ENCODE peak calls at places on chromosomes 3 and 15, in ten cellular contexts. H is AG10803, P is cardiac fibroblast, L is mesendoderm, D is GM12865, I is breast epithelium, K is mammary epithelial cell, Y is choroid plexus epithelial cell, R is Karpas-422, M is retinal pigment epithelial cell. Z is an unnamed sample.

GRCh38 chr3:140244893-140245292 is 309.9 kb downstream of the CLSTN2 start:
- DNase-seq in H (peak), P (no peak), L (peak), D (no peak), I (no peak), K (no peak), Y (peak), R (no peak), M (peak), Z (no peak)

GRCh38 chr3:61181874-61182273 is 69.4 kb downstream of the FHIT start:
- DNase-seq in H (peak), P (peak), L (peak), D (peak), I (no peak), K (peak), Y (peak), R (no peak), M (peak), Z (no peak)

GRCh38 chr15:83848315-83849050 is 194.6 kb downstream of the ADAMTSL3 start:
- DNase-seq in H (peak), P (peak), L (no peak), D (no peak), I (no peak), K (peak), Y (peak), R (no peak), M (no peak), Z (no peak)

GRCh38 chr3:185187391-185187790 is 34.5 kb upstream of the C3orf70 start:
- DNase-seq in H (no peak), P (no peak), L (no peak), D (no peak), I (no peak), K (no peak), Y (no peak), R (no peak), M (no peak), Z (no peak)

GRCh38 chr15:85750807-85751730 is 43.7 kb downstream of the KLHL25 start:
- DNase-seq in H (peak), P (no peak), L (peak), D (no peak), I (peak), K (no peak), Y (peak), R (no peak), M (no peak), Z (peak)

GRCh38 chr15:64911317-64912186 is at the start of gene ANKDD1A:
- DNase-seq in H (peak), P (peak), L (peak), D (peak), I (peak), K (peak), Y (peak), R (no peak), M (no peak), Z (peak)

GRCh38 chr3:190120161-190121060 is at the start of gene P3H2:
- DNase-seq in H (peak), P (peak), L (peak), D (peak), I (peak), K (peak), Y (peak), R (no peak), M (peak), Z (no peak)

GRCh38 chr3:168926426-168926825 is 737.1 kb downstream of the MECOM start:
- DNase-seq in H (no peak), P (no peak), L (no peak), D (no peak), I (no peak), K (no peak), Y (no peak), R (no peak), M (no peak), Z (no peak)

GRCh38 chr3:125054436-125055164 is 1.2 kb downstream of the HEG1 start:
- DNase-seq in H (peak), P (peak), L (no peak), D (peak), I (no peak), K (peak), Y (peak), R (peak), M (no peak), Z (no peak)

GRCh38 chr3:195236801-195237570 is 34.0 kb downstream of the XXYLT1 start:
- DNase-seq in H (no peak), P (no peak), L (no peak), D (no peak), I (no peak), K (no peak), Y (no peak), R (no peak), M (no peak), Z (peak)

GRCh38 chr3:111998661-111999641 is at the start of gene TAGLN3:
- DNase-seq in H (no peak), P (peak), L (peak), D (peak), I (no peak), K (peak), Y (peak), R (no peak), M (no peak), Z (no peak)

GRCh38 chr15:35757790-35758189 is 211.8 kb upstream of the DPH6 start:
- DNase-seq in H (no peak), P (no peak), L (no peak), D (no peak), I (no peak), K (no peak), Y (no peak), R (no peak), M (no peak), Z (no peak)

GRCh38 chr3:43161684-43162512 is 56.0 kb upstream of the POMGNT2 start:
- DNase-seq in H (peak), P (peak), L (peak), D (peak), I (no peak), K (no peak), Y (peak), R (peak), M (peak), Z (no peak)

GRCh38 chr15:65396283-65396964 is 18.6 kb upstream of the IGDCC3 start:
- DNase-seq in H (no peak), P (no peak), L (no peak), D (no peak), I (no peak), K (no peak), Y (no peak), R (no peak), M (no peak), Z (no peak)

GRCh38 chr15:38072007-38072506 is 137.6 kb downstream of the TMCO5A start:
- DNase-seq in H (no peak), P (no peak), L (no peak), D (no peak), I (peak), K (no peak), Y (no peak), R (no peak), M (no peak), Z (peak)

GRCh38 chr15:69319384-69320375 is 21.0 kb downstream of the PAQR5 start:
- DNase-seq in H (no peak), P (no peak), L (peak), D (no peak), I (no peak), K (no peak), Y (no peak), R (no peak), M (no peak), Z (no peak)

GRCh38 chr3:46546896-46547440 is 19.1 kb downstream of the LRRC2 start:
- DNase-seq in H (no peak), P (no peak), L (no peak), D (no peak), I (no peak), K (no peak), Y (no peak), R (peak), M (no peak), Z (peak)

GRCh38 chr3:124053871-124054270 is 61.9 kb upstream of the ROPN1 start:
- DNase-seq in H (no peak), P (no peak), L (no peak), D (no peak), I (no peak), K (no peak), Y (no peak), R (no peak), M (no peak), Z (no peak)

GRCh38 chr15:39625856-39626255 is 45.0 kb downstream of the THBS1 start:
- DNase-seq in H (no peak), P (no peak), L (no peak), D (peak), I (no peak), K (peak), Y (peak), R (no peak), M (peak), Z (no peak)

GRCh38 chr15:99476413-99477222 is 89.2 kb upstream of the MEF2A start:
- DNase-seq in H (peak), P (peak), L (no peak), D (peak), I (peak), K (peak), Y (peak), R (no peak), M (peak), Z (no peak)
- H3K4me3 ChIP-seq in H (peak), P (no peak), L (no peak), D (no peak), I (no peak), K (no peak), Y (peak), R (no peak), M (no peak), Z (no peak)

DNA sequence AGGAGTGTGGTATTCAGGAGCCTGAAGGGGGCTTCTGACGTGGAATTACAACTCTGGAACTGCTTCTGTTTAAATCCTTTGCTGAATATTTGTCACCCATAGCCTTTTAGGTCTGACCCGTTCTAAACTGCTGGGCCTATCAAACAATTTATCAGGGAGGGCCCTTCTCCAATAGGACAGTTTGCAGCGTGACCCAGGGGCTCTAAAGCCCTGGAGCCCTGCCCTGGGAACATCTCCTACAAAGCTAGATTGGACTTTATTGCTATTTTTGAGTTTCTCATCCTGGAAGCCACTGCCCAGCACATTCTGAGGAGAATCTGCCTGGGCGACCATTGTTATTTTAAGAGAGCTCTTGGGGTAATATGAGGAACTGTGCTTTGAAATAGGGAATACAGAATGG is 35.5 kb downstream of the KLF13 start:
- DNase-seq in H (no peak), P (no peak), L (no peak), D (no peak), I (no peak), K (no peak), Y (no peak), R (no peak), M (no peak), Z (no peak)
- H3K4me3 ChIP-seq in H (no peak), P (no peak), L (no peak), D (no peak), I (no peak), K (no peak), Y (no peak), R (peak), M (no peak), Z (no peak)

DNA sequence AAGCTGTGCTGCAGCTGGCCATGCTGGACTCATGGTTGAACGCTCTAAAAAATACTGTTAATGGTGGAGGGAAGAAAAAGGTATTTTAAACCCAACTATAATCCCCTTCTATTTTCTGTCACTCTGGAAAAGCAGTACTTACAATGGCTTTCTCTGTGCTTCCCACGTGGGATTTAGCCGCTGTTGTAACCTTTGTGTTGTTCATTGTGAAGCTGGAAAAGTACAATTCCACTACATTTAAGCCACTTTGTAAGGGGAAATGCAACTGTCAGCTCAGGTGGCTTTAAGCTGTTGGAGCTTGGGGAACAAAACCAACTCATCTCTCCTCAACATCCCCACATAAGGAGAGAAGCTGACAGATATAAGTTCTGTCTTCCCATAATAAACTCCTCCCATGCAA is 917.6 kb downstream of the IGSF11 start:
- DNase-seq in H (no peak), P (no peak), L (no peak), D (no peak), I (no peak), K (no peak), Y (no peak), R (no peak), M (no peak), Z (no peak)
- H3K4me3 ChIP-seq in H (no peak), P (no peak), L (no peak), D (no peak), I (no peak), K (no peak), Y (no peak), R (no peak), M (no peak), Z (no peak)

DNA sequence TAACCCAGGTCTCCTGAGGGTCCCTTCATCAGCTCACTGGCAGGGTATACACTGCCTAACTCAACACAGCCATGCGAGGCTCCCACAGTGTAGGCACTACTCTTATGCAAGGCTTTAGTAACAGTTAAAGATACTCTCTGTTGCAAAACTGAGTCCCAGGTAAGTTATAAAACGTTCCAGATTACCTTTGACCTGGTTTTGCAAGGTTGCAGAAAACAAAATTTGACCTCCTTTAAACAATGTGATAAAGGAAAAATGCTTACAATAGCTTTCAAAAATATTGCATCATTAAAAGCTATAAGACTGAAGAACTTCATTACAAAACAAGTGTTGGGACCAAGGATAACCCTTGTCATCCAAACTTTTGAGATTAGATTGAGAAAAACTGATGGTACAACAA is 5.5 kb downstream of the SLC27A2 start:
- DNase-seq in H (no peak), P (no peak), L (no peak), D (no peak), I (no peak), K (no peak), Y (no peak), R (no peak), M (no peak), Z (no peak)
- H3K4me3 ChIP-seq in H (no peak), P (no peak), L (no peak), D (no peak), I (no peak), K (no peak), Y (no peak), R (no peak), M (no peak), Z (no peak)

GRCh38 chr15:25869696-25870095 is 6.6 kb upstream of the ATP10A start:
- DNase-seq in H (no peak), P (no peak), L (no peak), D (no peak), I (no peak), K (no peak), Y (no peak), R (no peak), M (no peak), Z (no peak)
- H3K4me3 ChIP-seq in H (no peak), P (no peak), L (no peak), D (no peak), I (no peak), K (no peak), Y (no peak), R (no peak), M (no peak), Z (no peak)

GRCh38 chr15:24078310-24079029 is 391.4 kb upstream of the NDN start:
- DNase-seq in H (no peak), P (no peak), L (no peak), D (no peak), I (no peak), K (no peak), Y (no peak), R (no peak), M (no peak), Z (no peak)

GRCh38 chr15:24076090-24076784 is 389.1 kb upstream of the NDN start:
- DNase-seq in H (no peak), P (no peak), L (no peak), D (no peak), I (no peak), K (no peak), Y (no peak), R (no peak), M (no peak), Z (no peak)

GRCh38 chr15:24075420-24076089 is 388.4 kb upstream of the NDN start:
- DNase-seq in H (no peak), P (no peak), L (no peak), D (no peak), I (no peak), K (no peak), Y (no peak), R (no peak), M (no peak), Z (no peak)
- H3K4me3 ChIP-seq in H (no peak), P (no peak), L (no peak), D (no peak), I (no peak), K (no peak), Y (no peak), R (no peak), M (no peak), Z (no peak)

DNA sequence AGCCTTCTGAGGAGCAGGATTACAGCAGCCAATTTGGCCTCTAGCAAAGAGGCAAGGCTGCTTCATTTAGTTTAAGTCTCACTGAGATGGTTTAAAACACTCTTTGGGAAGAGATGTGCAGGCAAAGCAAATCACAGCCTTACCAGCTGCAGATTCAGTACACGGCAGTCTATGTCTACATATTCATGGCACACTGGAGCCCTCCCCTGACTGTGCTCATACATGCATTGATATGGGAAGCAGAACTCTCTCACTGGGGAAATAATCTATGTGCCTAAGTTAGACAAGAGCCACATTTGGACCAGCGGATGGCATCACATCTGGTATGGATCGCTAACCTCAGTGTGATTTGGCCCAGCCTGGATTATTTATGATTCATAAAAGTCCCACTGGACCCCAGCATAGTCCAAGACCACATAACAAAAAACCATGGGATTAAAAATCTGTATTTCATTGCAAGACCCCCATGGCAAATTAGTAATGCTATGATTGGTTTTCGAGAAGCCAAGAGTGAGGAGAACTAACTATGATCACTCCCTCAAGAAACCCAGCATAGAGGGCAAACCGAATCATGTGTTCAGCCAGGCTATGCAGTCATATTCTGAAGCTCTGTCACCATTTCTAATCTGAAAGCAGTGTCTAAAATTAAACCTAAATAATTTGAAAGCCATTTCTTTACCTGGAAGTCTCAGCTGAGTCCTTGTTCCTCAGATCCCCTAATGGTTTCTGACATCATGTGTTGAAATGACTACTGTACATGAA is 1.3 kb downstream of the PRICKLE2 start:
- DNase-seq in H (peak), P (peak), L (no peak), D (peak), I (no peak), K (no peak), Y (peak), R (no peak), M (no peak), Z (no peak)
- H3K4me3 ChIP-seq in H (peak), P (peak), L (no peak), D (peak), I (peak), K (no peak), Y (peak), R (no peak), M (peak), Z (peak)

GRCh38 chr3:157493627-157494550 is 9.3 kb downstream of the VEPH1 start:
- DNase-seq in H (peak), P (peak), L (peak), D (peak), I (peak), K (peak), Y (peak), R (peak), M (peak), Z (no peak)
- H3K4me3 ChIP-seq in H (no peak), P (no peak), L (no peak), D (no peak), I (no peak), K (no peak), Y (no peak), R (no peak), M (no peak), Z (no peak)

Z was measured in suprapubic skin.